ENCODE peak calls at places on chromosomes 16 and 17, in nine cellular contexts. U is lower lobe of right lung; X is mucosa of descending colon; G is CD8-positive, alpha-beta T cell; Y is heart right ventricle; E is naive thymus-derived CD4-positive, alpha-beta T cell; W is cardiac muscle cell; P is pancreas; F is prostate gland. S is an unnamed sample.

GRCh38 chr16:23196577-23196976 is 14.0 kb downstream of the SCNN1G start:
- DNase-seq in X (no peak), U (no peak), Y (no peak), W (no peak), E (no peak), G (no peak), P (no peak), F (no peak), S (no peak)

GRCh38 chr17:75061055-75061438 is 14.0 kb downstream of the KCTD2 start:
- DNase-seq in X (no peak), G (no peak), F (no peak), P (no peak), E (no peak), U (no peak), W (no peak), Y (no peak), S (no peak)

GRCh38 chr17:48925251-48925990 is 17.2 kb downstream of the UBE2Z start:
- DNase-seq in G (no peak), Y (no peak), W (no peak), E (no peak), U (no peak), P (no peak), F (no peak), X (no peak), S (no peak)

GRCh38 chr17:74089869-74090464 is 113.5 kb upstream of the RPL38 start:
- DNase-seq in Y (no peak), W (peak; percentile 53), U (peak; percentile 68), P (peak; percentile 65), X (no peak), E (no peak), G (no peak), F (peak; percentile 27), S (peak; percentile 52)

GRCh38 chr17:44197980-44198720 is 1.5 kb downstream of the ATXN7L3 start:
- DNase-seq in Y (no peak), U (no peak), P (no peak), F (peak; percentile 42), W (peak; percentile 31), E (peak; percentile 69), X (peak; percentile 66), G (peak; percentile 74), S (no peak)

GRCh38 chr17:48722924-48723554 is at the start of gene PRAC2:
- DNase-seq in G (no peak), W (no peak), U (no peak), X (peak; percentile 70), Y (no peak), F (peak; percentile 86), P (no peak), E (no peak), S (no peak)

GRCh38 chr16:10579965-10580918 is at the start of gene EMP2:
- DNase-seq in W (peak; percentile 92), F (peak; percentile 79), U (peak; percentile 87), G (no peak), Y (peak; percentile 89), P (peak; percentile 88), E (no peak), X (peak; percentile 86), S (peak; percentile 85)

GRCh38 chr16:14302031-14302398 is 230.9 kb downstream of the MRTFB start:
- DNase-seq in F (no peak), P (peak; percentile 86), G (no peak), W (peak; percentile 82), U (no peak), Y (peak; percentile 66), E (no peak), X (peak; percentile 61), S (peak; percentile 62)

GRCh38 chr17:10614536-10615155 is 42.5 kb downstream of the MYH3 start:
- DNase-seq in X (no peak), F (peak; percentile 31), Y (no peak), U (no peak), G (no peak), E (no peak), P (no peak), W (peak; percentile 77), S (no peak)

GRCh38 chr16:57590654-57591085 is 37.8 kb upstream of the ADGRG1 start:
- DNase-seq in E (no peak), F (no peak), P (no peak), U (no peak), X (no peak), G (no peak), Y (no peak), W (no peak), S (no peak)

GRCh38 chr17:32259596-32259995 is 6.0 kb upstream of the RHBDL3 start:
- DNase-seq in P (no peak), F (no peak), U (no peak), W (no peak), Y (no peak), E (no peak), X (no peak), G (no peak), S (no peak)

GRCh38 chr16:49620868-49621239 is 235.1 kb downstream of the ZNF423 start:
- DNase-seq in E (no peak), Y (no peak), F (no peak), P (no peak), X (no peak), W (no peak), G (no peak), U (no peak), S (no peak)

GRCh38 chr17:83050651-83051422 is 28.6 kb upstream of the METRNL start:
- DNase-seq in Y (peak; percentile 41), U (no peak), W (no peak), F (no peak), P (peak; percentile 78), E (no peak), X (peak; percentile 86), G (no peak), S (no peak)

GRCh38 chr16:87333101-87333500 is 15.9 kb upstream of the C16orf95 start:
- DNase-seq in U (no peak), W (no peak), G (no peak), Y (no peak), F (no peak), X (peak; percentile 29), P (peak; percentile 43), E (no peak), S (no peak)

GRCh38 chr16:80202831-80203230 is 338.0 kb upstream of the DYNLRB2 start:
- DNase-seq in Y (no peak), X (no peak), F (no peak), G (no peak), U (no peak), W (no peak), E (no peak), P (no peak), S (no peak)

GRCh38 chr16:11149011-11149616 is 106.9 kb downstream of the SOCS1 start:
- DNase-seq in F (no peak), P (no peak), X (no peak), E (no peak), U (no peak), G (no peak), W (no peak), Y (no peak), S (no peak)

GRCh38 chr16:54006693-54007092 is 279.9 kb downstream of the IRX3 start:
- DNase-seq in Y (no peak), G (no peak), X (no peak), P (no peak), E (no peak), F (no peak), U (no peak), W (no peak), S (no peak)

GRCh38 chr17:7021993-7022778 is 664 bp upstream of the BCL6B start:
- DNase-seq in E (peak; percentile 71), X (peak; percentile 88), U (peak; percentile 85), G (peak; percentile 85), W (peak; percentile 87), Y (peak; percentile 86), P (peak; percentile 92), F (peak; percentile 58), S (peak; percentile 86)

GRCh38 chr16:75044800-75045361 is 46.1 kb downstream of the ZNRF1 start:
- DNase-seq in G (no peak), E (no peak), X (no peak), P (no peak), W (no peak), Y (peak; percentile 22), F (peak; percentile 14), U (peak; percentile 70), S (no peak)

GRCh38 chr16:66844009-66844341 is 239 bp upstream of the CA7 start:
- DNase-seq in P (no peak), E (no peak), U (no peak), Y (no peak), X (no peak), W (no peak), G (no peak), F (no peak), S (no peak)

GRCh38 chr16:87046235-87046634 is 271.0 kb downstream of the C16orf95 start:
- DNase-seq in P (no peak), X (no peak), U (no peak), F (no peak), Y (no peak), E (no peak), G (no peak), W (no peak), S (no peak)

GRCh38 chr17:66126231-66126630 is 65.7 kb downstream of the CEP112 start:
- DNase-seq in E (no peak), W (no peak), G (no peak), X (no peak), Y (no peak), F (no peak), P (no peak), U (no peak), S (no peak)

GRCh38 chr17:17232303-17232621 is 4.7 kb downstream of the FLCN start:
- DNase-seq in Y (no peak), P (no peak), G (no peak), X (no peak), U (no peak), E (no peak), W (no peak), F (no peak), S (no peak)
- H3K4me1 ChIP-seq in Y (peaks cover 2% of the 10 kb centered on the region), P (peaks cover 6% of the 10 kb centered on the region), G (peaks cover 15% of the 10 kb centered on the region), X (peaks cover 6% of the 10 kb centered on the region), U (peaks cover 24% of the 10 kb centered on the region), E (peaks cover 13% of the 10 kb centered on the region), W (peaks cover 11% of the 10 kb centered on the region), F (peaks cover 21% of the 10 kb centered on the region), S (peaks cover 20% of the 10 kb centered on the region)

GRCh38 chr17:29588017-29588557 is 1.4 kb downstream of the GIT1 start:
- DNase-seq in X (no peak), E (no peak), F (no peak), P (no peak), W (no peak), Y (no peak), G (no peak), U (no peak), S (no peak)
- H3K4me1 ChIP-seq in X (peaks cover 42% of the 10 kb centered on the region), E (peaks cover 68% of the 10 kb centered on the region), F (peaks cover 24% of the 10 kb centered on the region), P (peaks cover 20% of the 10 kb centered on the region), W (peaks cover 18% of the 10 kb centered on the region), Y (peaks cover 22% of the 10 kb centered on the region), G (peaks cover 79% of the 10 kb centered on the region), U (peaks cover 86% of the 10 kb centered on the region), S (peaks cover 76% of the 10 kb centered on the region)

DNA sequence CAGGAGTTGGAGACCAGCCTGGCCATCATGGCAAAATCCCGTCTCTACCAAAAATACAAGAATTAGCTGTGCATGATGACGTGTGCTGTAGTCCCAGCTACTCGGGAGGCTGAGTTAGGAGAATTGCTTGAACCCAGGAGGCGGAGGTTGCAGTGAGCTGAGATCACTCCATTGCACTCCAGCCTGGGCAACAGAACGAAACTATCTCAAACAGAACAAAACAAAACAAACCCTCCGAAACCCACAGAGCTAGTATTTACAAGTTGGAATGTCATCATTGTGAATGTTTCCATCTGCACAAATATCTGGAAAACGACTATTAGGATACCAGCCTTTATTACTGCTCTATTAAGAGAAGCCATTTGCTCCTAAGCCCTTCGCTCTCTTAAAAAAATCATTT is 26.1 kb downstream of the SMARCE1 start:
- DNase-seq in U (no peak), X (no peak), G (no peak), W (no peak), E (no peak), P (no peak), F (no peak), Y (no peak), S (no peak)
- H3K4me1 ChIP-seq in U (peaks cover 19% of the 10 kb centered on the region), X (peaks cover 22% of the 10 kb centered on the region), G (peaks cover 58% of the 10 kb centered on the region), W (no peaks in the 10 kb centered on the region), E (peaks cover 35% of the 10 kb centered on the region), P (no peaks in the 10 kb centered on the region), F (peaks cover 8% of the 10 kb centered on the region), Y (no peaks in the 10 kb centered on the region), S (peaks cover 16% of the 10 kb centered on the region)

GRCh38 chr17:726331-726919 is 6.0 kb upstream of the TLCD3A start:
- DNase-seq in X (no peak), P (no peak), W (no peak), G (no peak), Y (no peak), E (no peak), U (no peak), F (no peak), S (peak; percentile 62)
- H3K4me1 ChIP-seq in X (peaks cover 4% of the 10 kb centered on the region), P (no peaks in the 10 kb centered on the region), W (no peaks in the 10 kb centered on the region), G (peaks cover 3% of the 10 kb centered on the region), Y (no peaks in the 10 kb centered on the region), E (no peaks in the 10 kb centered on the region), U (peaks cover 4% of the 10 kb centered on the region), F (peaks cover 4% of the 10 kb centered on the region), S (peaks cover 21% of the 10 kb centered on the region)

S was measured in stomach.